ENCODE peak calls at places on chromosome 15, in six cellular contexts. R is transverse colon, A is K562, C is stomach, L is ovary, E is A549. F is an unnamed sample.

GRCh38 chr15:30984542-30984941 is 6.9 kb downstream of the MTMR10 start:
- DNase-seq in C (no peak), L (no peak), R (no peak), A (no peak), E (no peak), F (no peak)

GRCh38 chr15:55741592-55742497 is 1.1 kb downstream of the PRTG start:
- DNase-seq in L (peak), C (no peak), E (peak), A (no peak), R (no peak), F (no peak)

GRCh38 chr15:59549339-59549807 is 62.2 kb upstream of the GCNT3 start:
- DNase-seq in C (no peak), E (no peak), A (no peak), L (no peak), R (peak), F (no peak)

GRCh38 chr15:28185148-28185895 is 86.2 kb upstream of the OCA2 start:
- DNase-seq in R (no peak), C (no peak), A (no peak), L (no peak), E (no peak), F (no peak)

GRCh38 chr15:72962054-72962702 is 90.1 kb upstream of the NEO1 start:
- DNase-seq in R (peak), C (no peak), E (no peak), L (no peak), A (no peak), F (no peak)

GRCh38 chr15:81492303-81492702 is 118.3 kb upstream of the TMC3 start:
- DNase-seq in A (no peak), R (no peak), E (no peak), L (no peak), C (no peak), F (no peak)

GRCh38 chr15:79030470-79030869 is 60.1 kb downstream of the RASGRF1 start:
- DNase-seq in R (no peak), E (no peak), A (no peak), C (no peak), L (no peak), F (no peak)

GRCh38 chr15:92003515-92004067 is 150.1 kb downstream of the SLCO3A1 start:
- DNase-seq in C (no peak), E (no peak), L (no peak), A (no peak), R (no peak), F (no peak)

GRCh38 chr15:100125627-100126231 is 216.0 kb downstream of the ADAMTS17 start:
- DNase-seq in R (peak), A (no peak), C (no peak), L (peak), E (no peak), F (peak)

GRCh38 chr15:86570738-86571137 is 491.1 kb downstream of the AGBL1 start:
- DNase-seq in C (no peak), L (no peak), R (no peak), E (no peak), A (no peak), F (no peak)

GRCh38 chr15:79779739-79780138 is 117.1 kb downstream of the MTHFS start:
- DNase-seq in R (no peak), L (no peak), A (no peak), C (no peak), E (no peak), F (no peak)

GRCh38 chr15:62748175-62748574 is 294.4 kb upstream of the TPM1 start:
- DNase-seq in C (no peak), R (no peak), A (no peak), E (no peak), L (no peak), F (no peak)

GRCh38 chr15:75779504-75779903 is 63.7 kb upstream of the UBE2Q2 start:
- DNase-seq in L (no peak), E (no peak), C (no peak), A (no peak), R (no peak), F (no peak)

GRCh38 chr15:53843166-53843565 is 83.7 kb upstream of the WDR72 start:
- DNase-seq in E (no peak), A (no peak), R (no peak), L (no peak), C (no peak), F (no peak)

GRCh38 chr15:27486036-27486435 is 515.1 kb downstream of the GABRG3 start:
- DNase-seq in E (no peak), R (no peak), L (no peak), A (no peak), C (no peak), F (no peak)

GRCh38 chr15:101489633-101490407 is at the start of gene PCSK6:
- DNase-seq in E (peak), A (peak), L (no peak), R (peak), C (peak), F (no peak)

GRCh38 chr15:85988741-85989140 is 90.9 kb upstream of the AGBL1 start:
- DNase-seq in C (no peak), E (no peak), R (no peak), L (no peak), A (no peak), F (no peak)

GRCh38 chr15:71792521-71792920 is 17.8 kb upstream of the NR2E3 start:
- DNase-seq in E (no peak), L (no peak), A (no peak), R (no peak), C (no peak), F (no peak)

GRCh38 chr15:72176155-72176554 is 21.4 kb downstream of the GRAMD2A start:
- DNase-seq in E (no peak), A (no peak), R (no peak), L (peak), C (no peak), F (no peak)

GRCh38 chr15:38398134-38398533 is 55.8 kb upstream of the FAM98B start:
- DNase-seq in L (peak), R (peak), A (no peak), E (no peak), C (no peak), F (peak)

GRCh38 chr15:76979996-76980520 is 14.9 kb upstream of the PSTPIP1 start:
- DNase-seq in A (no peak), C (no peak), E (no peak), L (no peak), R (no peak), F (no peak)

DNA sequence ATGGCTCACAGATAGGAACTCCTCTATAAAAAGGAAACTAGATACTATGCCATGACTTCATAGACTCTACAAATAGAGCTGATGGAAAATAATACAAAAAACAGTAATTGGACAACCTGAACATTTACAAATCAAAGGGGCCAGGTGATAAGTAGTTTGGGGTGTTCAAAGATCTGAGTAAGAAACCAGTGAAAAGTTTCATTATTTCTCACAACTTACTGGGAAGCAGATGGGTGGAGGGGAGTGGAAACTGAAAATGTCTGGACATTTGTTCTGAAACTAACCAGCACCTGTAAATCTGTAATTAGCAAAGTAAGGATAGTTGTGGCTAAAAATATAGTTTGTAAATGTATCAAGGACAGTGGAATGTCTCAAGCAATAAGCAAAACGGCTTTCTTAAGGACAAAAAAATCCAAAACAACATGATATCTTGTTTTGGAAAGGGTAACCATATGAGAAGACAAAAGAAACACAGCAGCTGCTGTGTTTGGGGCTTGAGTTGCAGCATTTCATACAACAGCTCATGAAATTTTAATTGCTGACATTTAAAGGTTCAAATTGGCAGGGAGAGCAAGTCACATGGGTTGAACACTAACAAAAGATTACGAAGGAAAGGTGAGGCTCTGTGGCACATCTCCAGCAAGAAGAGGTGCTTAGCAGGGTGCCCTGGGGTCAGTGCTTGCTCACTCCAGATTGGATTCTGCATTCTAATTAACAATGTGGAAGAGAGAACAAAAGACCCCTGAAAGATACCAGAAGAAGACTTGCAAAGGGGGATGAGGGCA is 26.7 kb upstream of the THBS1 start:
- DNase-seq in C (no peak), E (no peak), L (no peak), A (no peak), R (peak), F (no peak)
- TF ChIP-seq EP300 in C (no peak), E (no peak), L (no peak), A (no peak), R (no peak), F (no peak)

DNA sequence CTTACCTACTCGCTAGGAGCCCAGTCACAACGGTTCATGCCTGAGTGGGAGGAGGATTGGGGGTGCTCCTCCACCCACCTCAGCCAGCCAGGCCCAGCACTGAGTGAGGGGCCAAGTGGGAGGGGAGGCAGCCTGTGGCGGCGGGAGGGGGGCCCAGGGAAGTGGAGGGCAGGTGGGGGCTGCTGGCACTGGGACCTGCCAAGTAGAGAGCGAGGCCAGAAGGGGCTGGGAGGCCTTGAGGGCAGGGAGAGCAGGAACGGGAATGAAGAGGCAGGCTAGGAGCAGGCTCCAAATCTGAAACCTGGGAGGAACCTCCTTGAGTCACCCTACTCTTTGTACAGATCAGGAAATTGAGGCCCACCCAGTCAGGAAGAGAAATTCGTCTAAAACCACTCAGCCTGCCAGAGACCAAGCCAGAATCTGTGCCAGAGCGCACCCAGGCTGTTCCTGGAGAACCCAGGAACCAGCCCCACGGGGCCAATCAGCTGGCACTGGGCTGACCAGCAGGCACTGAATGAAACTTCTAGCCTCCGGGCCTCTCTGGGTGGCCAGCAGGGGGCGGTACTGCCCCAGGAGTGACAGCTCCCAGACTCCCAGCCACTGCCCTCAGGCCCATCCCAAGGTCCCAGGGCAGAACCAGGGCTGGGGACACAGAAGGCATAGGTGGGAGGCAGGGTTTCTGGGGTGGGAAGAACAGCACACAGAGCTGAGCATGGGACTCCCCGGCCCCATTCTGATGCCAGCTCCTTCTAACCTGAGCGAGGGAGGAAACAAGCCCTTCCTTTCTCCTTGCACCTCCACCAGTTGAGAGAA is 14.8 kb upstream of the CYP11A1 start:
- DNase-seq in A (peak), R (peak), E (peak), C (peak), L (peak), F (peak)
- H3K27ac ChIP-seq in A (no peak), R (no peak), E (no peak), C (no peak), L (no peak), F (no peak)

GRCh38 chr15:65533057-65533752 is 2.9 kb downstream of the HACD3 start:
- DNase-seq in L (no peak), R (no peak), E (no peak), C (no peak), A (no peak), F (no peak)

GRCh38 chr15:65528461-65529060 is 1.7 kb upstream of the HACD3 start:
- DNase-seq in R (no peak), E (no peak), C (no peak), L (no peak), A (no peak), F (no peak)

GRCh38 chr15:65529754-65530317 is 427 bp upstream of the HACD3 start:
- DNase-seq in E (no peak), L (no peak), A (no peak), C (no peak), R (no peak), F (no peak)

GRCh38 chr15:65532738-65533051 is 2.4 kb downstream of the HACD3 start:
- DNase-seq in L (no peak), R (no peak), A (peak), E (peak), C (no peak), F (no peak)

DNA sequence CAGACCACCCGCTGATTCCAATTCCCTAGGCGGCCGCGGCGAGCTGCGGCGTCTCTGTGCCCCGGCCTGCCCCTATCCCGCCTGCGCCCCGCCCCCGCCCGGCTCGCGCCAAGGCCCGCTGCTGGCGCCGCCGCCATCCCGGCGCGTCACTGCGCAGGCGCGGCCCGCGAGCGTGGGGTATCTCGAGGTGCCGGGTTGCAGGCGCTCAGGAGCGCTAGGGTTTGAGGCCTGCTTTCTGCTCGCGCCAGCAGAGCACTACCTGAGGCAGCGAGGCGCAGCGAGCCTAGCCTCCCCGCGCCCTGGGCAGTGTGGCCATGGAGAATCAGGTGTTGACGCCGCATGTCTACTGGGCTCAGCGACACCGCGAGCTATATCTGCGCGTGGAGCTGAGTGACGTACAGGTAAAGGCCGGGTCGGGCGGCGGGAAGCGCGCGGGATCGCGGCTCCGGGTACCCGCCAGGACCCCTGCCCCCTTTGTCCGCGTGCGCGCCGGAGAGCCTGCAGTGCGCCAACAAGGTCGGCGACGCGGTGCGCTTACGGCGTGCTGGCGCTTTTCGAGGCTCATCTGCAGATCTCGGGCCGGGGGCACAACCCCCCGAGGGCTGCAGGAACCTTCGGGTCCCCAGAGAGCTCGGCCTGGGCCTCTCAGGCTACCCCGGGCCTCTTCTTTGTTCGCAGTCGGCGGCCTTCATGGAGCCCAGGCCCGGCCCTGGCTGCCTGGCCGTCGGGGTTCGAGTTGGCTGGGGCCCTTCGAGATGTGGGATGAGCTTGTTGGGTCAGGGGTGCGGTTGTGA is at the start of gene HACD3:
- DNase-seq in A (peak), C (peak), L (peak), E (peak), R (peak), F (peak)
- TF ChIP-seq POLR2A in A (peak), C (no peak), L (peak), E (peak), R (peak), F (peak)

DNA sequence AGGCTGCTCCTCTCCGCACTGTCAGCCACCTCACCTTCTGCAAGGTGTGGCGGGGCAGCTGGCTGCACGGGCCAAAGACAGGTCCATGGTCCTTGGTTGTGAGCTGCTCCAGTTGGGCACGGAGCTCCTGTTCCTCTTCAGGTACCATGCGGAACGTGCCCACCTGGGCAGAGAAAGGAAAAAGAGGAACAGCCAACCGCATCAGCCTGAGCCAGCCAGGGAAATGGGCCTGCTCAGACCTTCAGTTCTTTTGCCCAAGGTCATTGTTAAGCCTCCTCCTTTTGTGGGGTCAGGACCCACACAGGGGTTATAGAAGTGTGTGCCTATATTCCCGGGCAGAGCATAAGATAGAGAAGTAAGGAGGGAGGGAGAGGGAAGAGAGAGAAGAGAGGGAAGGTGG is 2.8 kb downstream of the RLBP1 start:
- DNase-seq in C (no peak), L (no peak), E (no peak), A (no peak), R (no peak), F (no peak)
- TF ChIP-seq EP300 in C (no peak), L (no peak), E (no peak), A (no peak), R (no peak), F (no peak)

GRCh38 chr15:42107483-42107882 is 13.1 kb upstream of the PLA2G4D start:
- DNase-seq in L (no peak), C (peak), E (no peak), A (no peak), R (peak), F (no peak)

GRCh38 chr15:42108189-42108588 is 13.8 kb upstream of the PLA2G4D start:
- DNase-seq in L (no peak), C (no peak), R (no peak), E (no peak), A (no peak), F (no peak)

GRCh38 chr15:42106278-42106677 is 11.9 kb upstream of the PLA2G4D start:
- DNase-seq in C (peak), L (no peak), E (no peak), R (no peak), A (no peak), F (no peak)

GRCh38 chr15:42110367-42110766 is 16.0 kb upstream of the PLA2G4D start:
- DNase-seq in C (no peak), R (no peak), L (no peak), E (no peak), A (no peak), F (no peak)

GRCh38 chr15:42108808-42109207 is 14.4 kb upstream of the PLA2G4D start:
- DNase-seq in L (no peak), A (no peak), R (no peak), E (no peak), C (no peak), F (no peak)
- H3K27ac ChIP-seq in L (no peak), A (no peak), R (no peak), E (no peak), C (no peak), F (no peak)

DNA sequence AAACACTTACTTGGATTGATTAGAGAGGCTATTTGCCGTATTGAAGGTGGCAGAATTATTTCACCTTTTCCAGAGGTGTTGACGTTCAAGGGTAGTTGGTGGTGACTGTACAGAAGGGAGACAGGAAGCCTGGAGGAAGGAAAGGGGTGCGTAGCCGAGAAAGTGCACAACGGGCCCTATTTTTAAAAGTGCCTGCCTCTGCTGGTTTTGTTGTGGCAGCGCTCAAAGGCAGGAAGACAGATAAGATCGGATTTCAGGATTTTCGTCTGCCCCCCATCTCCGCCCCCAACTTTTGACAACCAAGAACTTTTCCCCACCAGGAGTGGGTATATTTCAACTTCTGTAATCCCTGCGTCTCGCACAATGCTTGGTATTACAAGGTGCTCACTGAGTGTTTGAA is 38.5 kb downstream of the SMAD3 start:
- DNase-seq in R (no peak), C (no peak), L (no peak), A (no peak), E (no peak), F (no peak)
- TF ChIP-seq POLR2A in R (no peak), C (no peak), L (no peak), A (no peak), E (no peak), F (no peak)

DNA sequence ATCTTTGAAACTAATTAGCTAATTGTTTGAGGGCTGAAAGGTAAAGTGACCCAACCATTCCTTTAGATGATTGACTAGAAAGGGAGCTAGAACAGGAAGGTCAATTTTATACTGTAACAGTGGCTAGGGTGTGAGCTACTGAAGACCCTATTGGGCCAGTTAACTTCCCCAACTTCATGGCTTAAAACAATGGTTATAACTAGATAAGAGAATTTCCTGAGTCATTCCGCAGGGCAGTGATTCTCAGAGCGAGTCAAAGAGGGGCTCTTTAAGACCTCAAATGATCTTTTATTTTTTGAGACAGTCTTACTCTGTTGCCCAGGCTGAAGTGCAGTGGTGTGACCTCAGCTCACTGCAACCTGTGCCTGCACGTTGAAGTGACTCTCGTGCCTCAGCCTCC is 33.7 kb upstream of the TTBK2 start:
- DNase-seq in L (no peak), R (no peak), E (no peak), C (no peak), A (no peak), F (no peak)
- TF ChIP-seq EP300 in L (no peak), R (no peak), E (no peak), C (no peak), A (no peak), F (no peak)

DNA sequence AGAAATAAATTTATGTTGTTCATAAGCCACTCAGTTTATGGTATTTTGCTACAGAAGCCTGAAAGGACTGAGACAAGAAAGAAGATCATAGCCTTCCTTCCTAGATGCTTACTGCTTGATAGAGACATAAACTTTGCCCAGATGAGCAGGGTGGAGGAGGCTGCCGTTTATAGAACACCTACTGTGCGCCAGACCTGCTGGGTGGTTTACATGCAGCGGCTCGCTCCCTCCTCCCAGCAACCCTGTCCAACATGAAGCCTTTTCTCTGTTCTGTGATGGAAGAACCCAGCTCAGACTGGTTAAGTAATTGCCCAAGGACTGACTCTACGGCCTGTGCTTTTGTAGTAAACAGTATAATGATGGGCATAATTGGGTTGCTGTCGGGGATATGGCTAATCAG is 37.0 kb downstream of the CORO2B start:
- DNase-seq in C (no peak), E (no peak), A (no peak), L (no peak), R (no peak), F (no peak)
- H3K27ac ChIP-seq in C (no peak), E (no peak), A (no peak), L (peak), R (no peak), F (no peak)

F was measured in tibial nerve.